ENCODE peak calls at places on chromosomes 2 and 18, in eight cellular contexts. O, G, H, K, P, Y, Z and E are unnamed samples.

GRCh38 chr18:54388203-54389142 is 30.8 kb downstream of the C18orf54 start:
- DNase-seq in O (peak; percentile 16), G (no peak), H (peak; percentile 37), K (no peak), P (no peak), Y (peak; percentile 34), Z (no peak), E (no peak)

GRCh38 chr2:39178756-39179155 is 57.9 kb upstream of the SOS1 start:
- DNase-seq in O (no peak), G (no peak), H (no peak), K (no peak), P (no peak), Y (no peak), Z (no peak), E (no peak)

GRCh38 chr2:179201884-179202283 is 62.7 kb downstream of the SESTD1 start:
- DNase-seq in O (no peak), G (no peak), H (no peak), K (no peak), P (no peak), Y (no peak), Z (no peak), E (no peak)

GRCh38 chr2:127174176-127174575 is 45.9 kb downstream of the CYP27C1 start:
- DNase-seq in O (peak; percentile 36), G (no peak), H (no peak), K (no peak), P (no peak), Y (no peak), Z (peak; percentile 29), E (no peak)

GRCh38 chr2:25709349-25709748 is 36.0 kb upstream of the DTNB start:
- DNase-seq in O (no peak), G (no peak), H (no peak), K (no peak), P (no peak), Y (no peak), Z (no peak), E (no peak)

GRCh38 chr2:173149491-173149890 is 73.8 kb downstream of the MAP3K20 start:
- DNase-seq in O (no peak), G (no peak), H (peak; percentile 54), K (peak; percentile 41), P (no peak), Y (peak; percentile 46), Z (no peak), E (peak; percentile 12)

GRCh38 chr2:168084267-168084781 is 163.1 kb downstream of the STK39 start:
- DNase-seq in O (no peak), G (no peak), H (no peak), K (no peak), P (no peak), Y (no peak), Z (no peak), E (no peak)

GRCh38 chr2:36562973-36563532 is 34.9 kb downstream of the FEZ2 start:
- DNase-seq in O (no peak), G (no peak), H (no peak), K (no peak), P (no peak), Y (no peak), Z (no peak), E (no peak)

GRCh38 chr2:182444806-182445205 is 18.0 kb upstream of the PDE1A start:
- DNase-seq in O (no peak), G (no peak), H (no peak), K (no peak), P (no peak), Y (no peak), Z (no peak), E (no peak)

GRCh38 chr2:40315684-40316083 is 136.2 kb downstream of the SLC8A1 start:
- DNase-seq in O (no peak), G (no peak), H (no peak), K (no peak), P (no peak), Y (no peak), Z (no peak), E (no peak)

GRCh38 chr2:180572346-180572745 is 408.1 kb upstream of the UBE2E3 start:
- DNase-seq in O (no peak), G (no peak), H (no peak), K (no peak), P (no peak), Y (no peak), Z (no peak), E (no peak)

GRCh38 chr2:23679044-23679443 is 247.9 kb downstream of the ATAD2B start:
- DNase-seq in O (no peak), G (no peak), H (no peak), K (no peak), P (no peak), Y (no peak), Z (no peak), E (no peak)

GRCh38 chr2:187011206-187011605 is 162.2 kb upstream of the ZSWIM2 start:
- DNase-seq in O (no peak), G (no peak), H (no peak), K (no peak), P (no peak), Y (no peak), Z (no peak), E (no peak)

GRCh38 chr2:177264209-177264538 is 353 bp downstream of the NFE2L2 start:
- DNase-seq in O (no peak), G (peak; percentile 27), H (no peak), K (no peak), P (peak; percentile 78), Y (no peak), Z (peak; percentile 62), E (no peak)

GRCh38 chr2:168174761-168175160 is 72.6 kb downstream of the STK39 start:
- DNase-seq in O (no peak), G (no peak), H (peak; percentile 32), K (no peak), P (no peak), Y (no peak), Z (no peak), E (no peak)

GRCh38 chr2:95760839-95761525 is 169.2 kb downstream of the TRIM43 start:
- DNase-seq in O (no peak), G (no peak), H (no peak), K (no peak), P (no peak), Y (no peak), Z (no peak), E (no peak)